ENCODE peak calls at places on chromosomes 11 and 22, in five cellular contexts. N, P, H, X and G are unnamed samples.
A peak's percentile ranks its signal among the peaks of the same experiment; 100 is the strongest.

GRCh38 chr11:66505276-66505816 is 5.1 kb upstream of the BBS1 start:
- DNase-seq in N (no peak), P (no peak), H (no peak), X (no peak), G (no peak)

GRCh38 chr22:39530692-39531331 is 1.7 kb downstream of the RPS19BP1 start:
- DNase-seq in N (peak; percentile 32), P (no peak), H (no peak), X (no peak), G (no peak)

GRCh38 chr22:46401370-46401769 is 65.9 kb downstream of the TRMU start:
- DNase-seq in N (no peak), P (no peak), H (no peak), X (no peak), G (no peak)

GRCh38 chr11:119729581-119730346 is 764 bp upstream of the NECTIN1 start:
- DNase-seq in N (peak; percentile 16), P (no peak), H (peak; percentile 41), X (peak; percentile 84), G (no peak)

GRCh38 chr11:117071344-117071787 is 26.9 kb downstream of the SIK3 start:
- DNase-seq in N (peak; percentile 32), P (no peak), H (peak; percentile 23), X (no peak), G (no peak)

GRCh38 chr22:48799227-48799970 is 1028.3 kb downstream of the BRD1 start:
- DNase-seq in N (no peak), P (no peak), H (no peak), X (no peak), G (no peak)

GRCh38 chr22:49580024-49580423 is 247.6 kb downstream of the BRD1 start:
- DNase-seq in N (no peak), P (no peak), H (no peak), X (no peak), G (no peak)

GRCh38 chr11:63918576-63919171 is 1.7 kb upstream of the RCOR2 start:
- DNase-seq in N (no peak), P (no peak), H (no peak), X (no peak), G (no peak)

GRCh38 chr11:122874991-122875390 is 7.6 kb upstream of the JHY start:
- DNase-seq in N (no peak), P (no peak), H (no peak), X (no peak), G (no peak)

GRCh38 chr22:49763696-49764095 is 64.0 kb downstream of the BRD1 start:
- DNase-seq in N (no peak), P (no peak), H (no peak), X (no peak), G (no peak)

GRCh38 chr22:19629720-19630419 is 84.4 kb upstream of the SEPTIN5 start:
- DNase-seq in N (peak; percentile 69), P (no peak), H (peak; percentile 71), X (peak; percentile 66), G (no peak)

GRCh38 chr11:62000539-62001446 is 33.4 kb upstream of the FTH1 start:
- DNase-seq in N (no peak), P (no peak), H (no peak), X (no peak), G (no peak)

GRCh38 chr22:46767249-46767985 is 5.0 kb downstream of the TBC1D22A start:
- DNase-seq in N (no peak), P (no peak), H (no peak), X (no peak), G (no peak)

GRCh38 chr11:104405277-104405676 is 241.3 kb upstream of the PDGFD start:
- DNase-seq in N (no peak), P (no peak), H (no peak), X (no peak), G (no peak)

GRCh38 chr11:2771758-2772466 is 72.1 kb upstream of the KCNQ1OT1 start:
- DNase-seq in N (no peak), P (no peak), H (no peak), X (peak; percentile 50), G (no peak)

GRCh38 chr22:33180371-33180770 is 122.2 kb upstream of the SYN3 start:
- DNase-seq in N (no peak), P (no peak), H (no peak), X (no peak), G (no peak)

GRCh38 chr11:57588038-57588710 is 9.3 kb upstream of the SERPING1 start:
- DNase-seq in N (no peak), P (no peak), H (no peak), X (no peak), G (no peak)

GRCh38 chr11:57586711-57587110 is 10.8 kb upstream of the SERPING1 start:
- DNase-seq in N (no peak), P (no peak), H (no peak), X (no peak), G (no peak)

GRCh38 chr11:57584341-57584740 is 13.1 kb upstream of the SERPING1 start:
- DNase-seq in N (no peak), P (no peak), H (no peak), X (no peak), G (no peak)

DNA sequence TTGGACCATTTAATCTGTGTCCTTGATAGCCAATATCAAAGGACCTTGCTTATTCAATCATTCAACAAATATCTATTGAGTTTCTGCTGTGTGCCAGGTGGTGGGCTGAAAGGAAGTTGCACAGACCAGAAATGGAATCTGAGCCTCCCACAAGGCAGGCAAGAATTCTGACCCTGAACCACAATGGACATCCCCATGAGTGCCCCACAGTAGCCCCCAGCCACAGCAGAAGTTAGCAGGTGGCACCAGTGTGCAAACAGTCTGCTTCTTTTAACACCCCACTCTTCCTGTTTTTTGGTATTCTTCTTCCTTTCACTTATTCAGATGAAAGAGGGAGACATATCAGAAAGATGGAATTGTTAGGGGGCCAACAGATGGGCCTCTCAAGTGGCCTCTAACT is 12.2 kb upstream of the SERPING1 start:
- DNase-seq in N (no peak), P (no peak), H (no peak), X (no peak), G (no peak)
- H3K27ac ChIP-seq in N (no peak overlapping the region), P (no peak overlapping the region), H (no peak overlapping the region), X (no peak overlapping the region), G (no peak overlapping the region)

GRCh38 chr22:29231971-29232959 is 26.6 kb downstream of the EMID1 start:
- DNase-seq in N (no peak), P (no peak), H (no peak), X (peak; percentile 69), G (no peak)

GRCh38 chr22:29233503-29233902 is 27.8 kb downstream of the EMID1 start:
- DNase-seq in N (no peak), P (no peak), H (no peak), X (no peak), G (no peak)

GRCh38 chr22:29225422-29226090 is 19.9 kb downstream of the EMID1 start:
- DNase-seq in N (no peak), P (no peak), H (no peak), X (peak; percentile 73), G (no peak)

GRCh38 chr22:29226246-29226981 is 20.7 kb downstream of the EMID1 start:
- DNase-seq in N (no peak), P (no peak), H (no peak), X (no peak), G (no peak)

DNA sequence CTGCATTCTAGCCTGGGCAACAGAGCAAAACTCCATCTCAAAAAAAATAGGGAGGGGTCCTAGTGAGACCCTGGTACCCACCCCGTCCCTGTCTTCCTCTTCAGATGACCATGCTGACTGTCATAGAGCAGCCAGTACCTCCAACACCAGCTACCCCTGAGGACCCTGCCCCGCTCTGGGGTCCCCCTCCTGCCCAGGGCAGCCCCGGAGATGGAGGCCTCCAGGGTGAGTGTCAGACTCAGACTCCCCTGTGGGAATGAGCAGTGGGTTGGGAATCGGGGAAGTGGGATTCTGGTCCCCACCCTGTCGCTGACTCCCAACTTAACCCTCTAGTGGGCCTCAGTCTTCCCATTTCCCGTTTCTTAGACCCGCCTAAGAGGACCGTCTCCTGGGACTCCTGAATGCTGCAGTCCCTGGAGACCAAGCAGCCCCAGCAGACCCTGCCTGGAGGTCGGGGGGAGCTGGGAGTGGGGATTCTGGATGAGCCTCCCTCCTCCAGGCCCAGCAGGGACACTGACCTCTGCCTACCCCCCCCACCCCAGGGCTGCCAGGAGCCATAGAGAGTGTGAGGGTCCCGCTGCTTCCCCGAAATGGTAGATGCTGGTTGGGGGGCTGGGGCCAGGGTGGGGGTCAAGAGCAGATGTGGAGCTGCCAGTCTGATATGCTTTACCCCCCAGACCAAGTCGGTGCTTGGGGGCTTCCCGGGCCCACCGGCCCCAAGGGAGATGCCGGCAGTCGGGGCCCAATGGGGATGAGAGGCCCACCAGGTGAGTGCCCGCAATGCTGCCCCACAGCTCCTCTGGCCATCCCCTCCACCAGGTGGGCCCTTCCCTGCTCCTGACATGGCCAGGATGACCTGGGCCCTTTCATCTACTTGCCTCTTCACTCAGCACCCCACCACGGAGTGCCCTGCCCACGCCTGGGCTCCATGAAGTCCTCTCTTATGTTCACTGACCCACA is 25.5 kb downstream of the EMID1 start:
- DNase-seq in N (no peak), P (no peak), H (no peak), X (no peak), G (no peak)
- H3K27ac ChIP-seq in N (no peak overlapping the region), P (no peak overlapping the region), H (no peak overlapping the region), X (no peak overlapping the region), G (no peak overlapping the region)

DNA sequence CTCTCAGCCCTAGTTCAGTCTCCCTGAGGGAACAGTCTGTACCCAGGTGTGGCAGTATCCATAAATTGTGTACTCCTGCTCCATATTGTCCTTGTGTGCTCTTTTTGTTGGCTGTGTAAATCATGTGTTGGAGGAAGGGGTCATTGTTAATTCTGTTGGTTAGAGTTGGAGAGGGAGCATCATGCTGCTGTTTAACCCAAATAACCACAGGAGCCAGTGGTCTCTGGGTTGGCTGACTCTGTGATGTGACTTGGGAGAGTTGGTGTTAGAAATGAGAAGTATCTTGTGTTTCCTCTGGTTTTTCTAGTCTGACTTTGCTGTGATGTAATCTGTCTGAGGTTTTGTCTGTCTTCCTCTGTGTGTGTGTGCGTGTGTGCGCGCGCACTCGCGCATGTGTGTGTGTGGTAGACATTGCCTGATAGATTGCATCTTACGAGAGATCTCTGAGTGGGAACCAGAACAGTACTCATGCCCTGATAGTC is 30.5 kb downstream of the CTNND1 start:
- DNase-seq in N (peak; percentile 43), P (no peak), H (peak; percentile 4), X (peak; percentile 77), G (no peak)
- H3K27ac ChIP-seq in N (no peak overlapping the region), P (peak overlapping the region; percentile 64), H (no peak overlapping the region), X (peak overlapping the region; percentile 51), G (peak overlapping the region; percentile 83)

DNA sequence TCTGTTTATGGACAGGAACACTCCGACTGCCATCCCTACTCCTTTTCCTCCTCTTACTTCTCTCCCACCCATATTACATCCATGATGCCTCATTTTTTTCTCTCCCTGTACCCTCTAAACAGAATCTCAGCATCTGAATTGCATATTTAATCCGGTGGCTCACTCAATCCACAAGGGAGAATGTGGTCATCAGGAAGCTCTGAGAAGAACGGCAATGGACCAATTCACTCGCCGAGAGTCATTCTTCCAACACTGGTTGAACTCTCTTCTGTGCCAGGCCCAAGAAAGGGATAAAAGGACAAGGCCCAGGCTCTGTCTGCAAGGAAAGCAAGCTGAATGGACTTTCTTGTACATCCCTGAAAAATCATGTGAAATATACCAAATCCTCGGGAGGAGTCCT is 15.9 kb downstream of the MAP6 start:
- DNase-seq in N (no peak), P (no peak), H (no peak), X (no peak), G (no peak)
- H3K27ac ChIP-seq in N (no peak overlapping the region), P (no peak overlapping the region), H (no peak overlapping the region), X (no peak overlapping the region), G (no peak overlapping the region)

GRCh38 chr11:75913984-75914383 is 99.0 kb downstream of the UVRAG start:
- DNase-seq in N (no peak), P (no peak), H (no peak), X (no peak), G (no peak)
- H3K27ac ChIP-seq in N (no peak overlapping the region), P (no peak overlapping the region), H (no peak overlapping the region), X (no peak overlapping the region), G (no peak overlapping the region)